ENCODE peak calls at places on chromosomes 4 and X, in seven cellular contexts. N, K, H, S, E, J and C are unnamed samples.

GRCh38 chr4:110139815-110140214 is 58.6 kb downstream of the ELOVL6 start:
- DNase-seq in K (no peak), J (no peak), H (no peak), S (no peak), N (no peak), E (no peak), C (no peak)

GRCh38 chr4:76011700-76012387 is 4.5 kb upstream of the CXCL9 start:
- DNase-seq in E (no peak), N (no peak), J (no peak), K (peak; percentile 36), S (no peak), H (no peak), C (peak; percentile 76)

GRCh38 chr4:40594261-40595178 is 35.1 kb downstream of the RBM47 start:
- DNase-seq in N (no peak), K (no peak), J (no peak), H (no peak), E (no peak), S (no peak), C (peak; percentile 82)

GRCh38 chrX:56564921-56565861 is 1.8 kb downstream of the UBQLN2 start:
- DNase-seq in N (no peak), H (peak; percentile 2), E (no peak), S (peak; percentile 20), K (no peak), J (no peak), C (peak; percentile 15)

GRCh38 chr4:87268401-87268800 is 48.0 kb upstream of the KLHL8 start:
- DNase-seq in N (no peak), H (peak; percentile 33), J (no peak), E (no peak), S (no peak), K (no peak), C (no peak)

GRCh38 chr4:117447925-117448324 is 362.5 kb upstream of the TRAM1L1 start:
- DNase-seq in J (no peak), N (no peak), H (no peak), E (no peak), K (no peak), S (peak; percentile 31), C (no peak)

GRCh38 chr4:111961806-111962205 is 183.4 kb upstream of the FAM241A start:
- DNase-seq in H (no peak), S (no peak), N (no peak), E (no peak), J (no peak), K (no peak), C (no peak)

GRCh38 chrX:110201799-110202198 is 116.1 kb downstream of the AMMECR1 start:
- DNase-seq in S (no peak), E (no peak), N (no peak), J (no peak), K (no peak), H (no peak), C (no peak)

GRCh38 chrX:9746148-9746880 is 19.3 kb downstream of the GPR143 start:
- DNase-seq in E (no peak), S (no peak), H (no peak), J (no peak), K (no peak), N (no peak), C (peak; percentile 10)

GRCh38 chr4:76518241-76518640 is 83.2 kb downstream of the SHROOM3 start:
- DNase-seq in E (no peak), N (no peak), S (no peak), H (no peak), K (no peak), J (no peak), C (no peak)

GRCh38 chr4:153522800-153523089 is 56.6 kb downstream of the TMEM131L start:
- DNase-seq in H (no peak), S (peak; percentile 27), E (no peak), J (no peak), K (no peak), N (no peak), C (no peak)

GRCh38 chr4:47816748-47817147 is 21.1 kb downstream of the CORIN start:
- DNase-seq in S (no peak), H (no peak), K (no peak), E (no peak), J (no peak), N (no peak), C (peak; percentile 18)

GRCh38 chr4:74758521-74758920 is 35.8 kb downstream of the BTC start:
- DNase-seq in K (no peak), E (no peak), S (no peak), J (no peak), N (no peak), H (no peak), C (no peak)

GRCh38 chrX:150032742-150033141 is 94.5 kb upstream of the EOLA2 start:
- DNase-seq in K (no peak), N (no peak), J (no peak), H (peak; percentile 1), E (no peak), S (no peak), C (peak; percentile 38)

GRCh38 chrX:63354484-63354883 is 3.4 kb upstream of the SPIN4 start:
- DNase-seq in J (no peak), K (no peak), H (no peak), S (no peak), E (no peak), N (no peak), C (no peak)

GRCh38 chr4:84578540-84579409 is 4.2 kb upstream of the CDS1 start:
- DNase-seq in S (peak; percentile 7), H (no peak), N (peak; percentile 13), K (no peak), J (no peak), E (no peak), C (peak; percentile 71)

GRCh38 chrX:133909888-133910287 is 75.5 kb downstream of the GPC3 start:
- DNase-seq in K (no peak), J (no peak), S (no peak), N (no peak), H (no peak), E (no peak), C (no peak)

GRCh38 chrX:71910526-71911022 is at the start of gene NHSL2:
- DNase-seq in K (peak; percentile 27), S (no peak), E (no peak), J (no peak), H (peak; percentile 37), N (no peak), C (peak; percentile 57)
- H3K4me3 ChIP-seq in K (peak within 1 kb of the TSS; percentile 47), S (no peak within 1 kb of the TSS), E (no peak within 1 kb of the TSS), J (peak within 1 kb of the TSS; percentile 52), H (peak within 1 kb of the TSS; percentile 74), N (peak within 1 kb of the TSS; percentile 57), C (peak within 1 kb of the TSS; percentile 72)

GRCh38 chr4:119026662-119027444 is 108.8 kb upstream of the MYOZ2 start:
- DNase-seq in H (no peak), E (no peak), S (no peak), N (peak; percentile 28), K (peak; percentile 74), J (no peak), C (no peak)

GRCh38 chr4:119024102-119024501 is 111.5 kb upstream of the MYOZ2 start:
- DNase-seq in H (no peak), S (no peak), N (no peak), K (no peak), E (no peak), J (no peak), C (no peak)

GRCh38 chr4:119027815-119028214 is 107.8 kb upstream of the MYOZ2 start:
- DNase-seq in K (no peak), N (no peak), E (no peak), S (no peak), H (no peak), J (no peak), C (no peak)

GRCh38 chr4:119025916-119026661 is 109.5 kb upstream of the MYOZ2 start:
- DNase-seq in E (no peak), H (no peak), N (peak; percentile 38), K (peak; percentile 88), J (no peak), S (no peak), C (peak; percentile 96)

DNA sequence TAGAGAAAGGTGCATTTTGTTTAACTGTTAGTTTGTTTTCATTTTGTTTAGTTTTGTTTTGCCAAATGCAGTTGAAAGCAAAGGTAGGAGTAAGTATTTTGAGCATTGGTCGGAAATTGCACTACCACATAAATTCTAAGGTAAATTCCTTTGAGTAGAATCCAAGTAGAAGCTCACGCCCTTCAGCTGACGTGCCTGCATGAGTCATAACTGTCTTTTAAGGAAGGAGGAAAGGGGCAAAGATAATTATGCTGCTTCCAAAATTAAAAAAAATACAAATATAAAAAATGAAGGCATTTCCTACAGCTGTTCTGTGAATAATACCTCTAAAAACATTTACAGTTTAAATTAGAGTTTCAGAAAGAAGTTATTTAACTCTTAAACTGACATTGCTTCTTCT is 110.2 kb upstream of the MYOZ2 start:
- DNase-seq in H (no peak), K (peak; percentile 79), S (no peak), J (no peak), N (no peak), E (no peak), C (peak; percentile 81)
- H3K4me1 ChIP-seq in H (no peaks in the 10 kb centered on the region), K (peaks cover 3% of the 10 kb centered on the region), S (no peaks in the 10 kb centered on the region), J (peaks cover 36% of the 10 kb centered on the region), N (peaks cover 27% of the 10 kb centered on the region), E (no peaks in the 10 kb centered on the region), C (peaks cover 32% of the 10 kb centered on the region)

GRCh38 chr4:89682808-89683207 is 154.2 kb downstream of the SNCA start:
- DNase-seq in N (no peak), H (no peak), S (no peak), E (no peak), J (no peak), K (no peak), C (no peak)

GRCh38 chr4:89681219-89681618 is 155.7 kb downstream of the SNCA start:
- DNase-seq in S (no peak), H (peak; percentile 12), J (no peak), K (no peak), E (peak; percentile 57), N (no peak), C (no peak)

GRCh38 chr4:89684536-89684935 is 152.4 kb downstream of the SNCA start:
- DNase-seq in H (no peak), N (no peak), J (no peak), S (no peak), E (no peak), K (no peak), C (no peak)

GRCh38 chr4:89685277-89685676 is 151.7 kb downstream of the SNCA start:
- DNase-seq in J (no peak), S (no peak), H (no peak), N (no peak), E (no peak), K (no peak), C (no peak)

DNA sequence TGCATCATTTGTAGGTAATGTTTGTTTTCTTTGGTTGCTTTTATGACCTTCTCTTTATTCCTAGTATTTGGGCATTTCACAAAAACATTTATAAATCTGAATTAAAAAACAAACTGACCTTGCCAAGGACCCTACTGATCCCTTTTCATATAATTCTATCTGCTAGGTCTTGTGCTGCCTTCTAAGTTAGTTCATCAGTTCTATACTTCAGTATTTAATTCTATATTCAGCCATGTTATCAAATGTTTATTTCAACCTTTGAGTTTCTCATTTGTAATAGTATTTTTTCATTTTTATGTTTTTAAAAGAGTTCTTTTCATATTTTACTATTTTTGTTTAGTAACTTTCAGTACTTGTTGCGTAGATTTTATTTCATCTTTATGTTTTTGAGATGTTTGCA is 155.3 kb downstream of the SNCA start:
- DNase-seq in K (no peak), N (no peak), E (no peak), H (no peak), J (no peak), S (no peak), C (no peak)
- H3K4me3 ChIP-seq in K (no peak overlapping the region), N (no peak overlapping the region), E (no peak overlapping the region), H (no peak overlapping the region), J (no peak overlapping the region), S (no peak overlapping the region), C (no peak overlapping the region)

GRCh38 chr4:8540586-8540985 is 39.6 kb upstream of the GPR78 start:
- DNase-seq in K (no peak), S (no peak), N (no peak), H (no peak), E (peak; percentile 33), J (no peak), C (no peak)
- H3K4me1 ChIP-seq in K (no peaks in the 10 kb centered on the region), S (no peaks in the 10 kb centered on the region), N (peaks cover 29% of the 10 kb centered on the region), H (no peaks in the 10 kb centered on the region), E (peaks cover 11% of the 10 kb centered on the region), J (peaks cover 9% of the 10 kb centered on the region), C (peaks cover 8% of the 10 kb centered on the region)